ENCODE peak calls at places on chromosomes 1 and 21, in nine cellular contexts. W is GM20000; K is fibroblast of lung; X is cardiac muscle cell; V is heart right ventricle; B is WTC11; T is BJ; F is CD8-positive, alpha-beta T cell; S is astrocyte of the spinal cord. A is an unnamed sample.

GRCh38 chr21:25582888-25583287 is 24.4 kb downstream of the MRPL39 start:
- DNase-seq in W (no peak), K (no peak), X (no peak), V (no peak), B (no peak), T (no peak), F (no peak), S (no peak), A (no peak)

GRCh38 chr1:65688848-65689247 is 103.8 kb upstream of the PDE4B start:
- DNase-seq in W (no peak), K (no peak), X (peak), V (no peak), B (no peak), T (no peak), F (no peak), S (no peak), A (no peak)

GRCh38 chr1:104195395-104195794 is 445.7 kb downstream of the AMY1C start:
- DNase-seq in W (no peak), K (no peak), X (no peak), V (no peak), B (no peak), T (no peak), F (no peak), S (no peak), A (no peak)

GRCh38 chr1:189986521-189986920 is 491.1 kb downstream of the BRINP3 start:
- DNase-seq in W (no peak), K (no peak), X (no peak), V (no peak), B (no peak), T (no peak), F (no peak), S (no peak), A (no peak)

GRCh38 chr1:165114022-165114888 is 242.3 kb downstream of the LMX1A start:
- DNase-seq in W (peak), K (peak), X (peak), V (no peak), B (peak), T (no peak), F (no peak), S (peak), A (no peak)

GRCh38 chr1:115118596-115118995 is 29.3 kb upstream of the TSPAN2 start:
- DNase-seq in W (no peak), K (no peak), X (no peak), V (no peak), B (no peak), T (no peak), F (no peak), S (no peak), A (no peak)

GRCh38 chr1:218565333-218565732 is 220.2 kb downstream of the TGFB2 start:
- DNase-seq in W (no peak), K (no peak), X (no peak), V (no peak), B (no peak), T (no peak), F (no peak), S (no peak), A (no peak)

GRCh38 chr1:156795787-156796186 is 20.9 kb downstream of the SH2D2A start:
- DNase-seq in W (no peak), K (no peak), X (no peak), V (no peak), B (no peak), T (no peak), F (no peak), S (peak), A (no peak)

GRCh38 chr1:94926365-94926914 is 470 bp downstream of the CNN3 start:
- DNase-seq in W (peak), K (peak), X (peak), V (peak), B (peak), T (no peak), F (no peak), S (peak), A (peak)

GRCh38 chr1:27342778-27343638 is 1.2 kb downstream of the SYTL1 start:
- DNase-seq in W (peak), K (no peak), X (peak), V (no peak), B (peak), T (no peak), F (peak), S (no peak), A (no peak)

DNA sequence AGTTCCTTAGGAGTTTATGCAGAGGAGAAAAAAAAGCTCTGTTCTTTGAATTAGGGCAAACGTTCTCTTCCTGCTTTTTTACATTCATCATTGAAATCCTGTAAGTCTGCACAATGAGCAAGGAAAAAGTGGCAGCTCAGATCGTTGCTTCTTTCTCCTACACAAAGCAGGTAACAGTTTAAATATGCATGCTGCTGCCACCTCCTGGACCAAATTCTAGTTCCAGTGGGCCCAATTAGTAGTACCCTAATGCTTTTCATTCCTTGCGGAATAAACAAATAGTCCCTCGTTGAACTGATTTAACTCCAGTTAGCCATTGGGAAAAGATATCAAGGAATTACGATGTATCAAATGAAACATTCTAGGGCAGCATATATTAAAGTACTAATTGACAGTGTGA is 20.1 kb downstream of the YTHDF2 start:
- DNase-seq in W (no peak), K (no peak), X (no peak), V (no peak), B (no peak), T (no peak), F (no peak), S (no peak), A (no peak)
- TF ChIP-seq CTCF in W (no peak), K (no peak), X (no peak), V (no peak), B (no peak), T (peak), F (peak), S (peak), A (peak)

DNA sequence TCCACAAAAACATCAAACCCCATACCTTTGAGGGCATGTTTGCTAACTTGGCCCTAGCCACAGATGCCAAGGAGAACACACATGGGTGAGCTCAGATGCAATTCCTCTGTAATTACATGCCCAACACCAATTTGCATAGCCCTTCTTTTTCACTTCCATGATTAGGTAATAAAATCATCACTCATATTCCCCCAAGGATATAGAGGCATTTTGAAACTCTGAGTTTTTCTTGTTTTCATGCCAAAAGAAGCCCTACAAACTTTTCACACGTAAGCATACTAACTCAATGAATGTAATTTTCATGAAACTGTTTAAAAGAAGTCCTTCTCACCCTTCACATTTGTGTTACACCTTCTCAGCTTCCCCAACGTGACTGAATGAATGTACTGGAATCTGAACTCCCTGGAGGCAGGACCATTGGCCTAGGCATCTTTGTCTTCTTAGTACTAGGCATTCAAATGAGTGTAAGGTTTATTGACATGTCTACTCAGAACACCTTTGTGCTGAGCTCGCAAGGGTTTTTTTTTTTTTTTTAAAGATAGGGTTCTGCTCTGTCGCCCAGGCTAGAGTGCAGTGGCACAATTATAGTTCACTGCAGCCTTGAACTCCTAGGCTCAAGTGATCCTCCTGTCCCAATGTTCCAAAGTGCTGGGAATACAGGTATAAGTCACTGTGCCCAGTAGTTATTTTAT is 31.0 kb downstream of the FBXO42 start:
- DNase-seq in W (no peak), K (no peak), X (no peak), V (no peak), B (no peak), T (no peak), F (no peak), S (no peak), A (no peak)
- TF ChIP-seq CTCF in W (no peak), K (no peak), X (no peak), V (no peak), B (no peak), T (no peak), F (no peak), S (no peak), A (no peak)

GRCh38 chr1:159058751-159059150 is 17.8 kb downstream of the AIM2 start:
- DNase-seq in W (no peak), K (no peak), X (no peak), V (no peak), B (no peak), T (no peak), F (no peak), S (no peak), A (no peak)

GRCh38 chr1:159054427-159054826 is 22.1 kb downstream of the AIM2 start:
- DNase-seq in W (no peak), K (no peak), X (no peak), V (no peak), B (no peak), T (no peak), F (no peak), S (peak), A (no peak)

GRCh38 chr1:159055181-159055621 is 21.4 kb downstream of the AIM2 start:
- DNase-seq in W (no peak), K (no peak), X (no peak), V (no peak), B (no peak), T (no peak), F (no peak), S (no peak), A (no peak)

GRCh38 chr1:159051436-159051835 is 25.1 kb downstream of the AIM2 start:
- DNase-seq in W (no peak), K (no peak), X (no peak), V (no peak), B (no peak), T (no peak), F (no peak), S (no peak), A (no peak)

DNA sequence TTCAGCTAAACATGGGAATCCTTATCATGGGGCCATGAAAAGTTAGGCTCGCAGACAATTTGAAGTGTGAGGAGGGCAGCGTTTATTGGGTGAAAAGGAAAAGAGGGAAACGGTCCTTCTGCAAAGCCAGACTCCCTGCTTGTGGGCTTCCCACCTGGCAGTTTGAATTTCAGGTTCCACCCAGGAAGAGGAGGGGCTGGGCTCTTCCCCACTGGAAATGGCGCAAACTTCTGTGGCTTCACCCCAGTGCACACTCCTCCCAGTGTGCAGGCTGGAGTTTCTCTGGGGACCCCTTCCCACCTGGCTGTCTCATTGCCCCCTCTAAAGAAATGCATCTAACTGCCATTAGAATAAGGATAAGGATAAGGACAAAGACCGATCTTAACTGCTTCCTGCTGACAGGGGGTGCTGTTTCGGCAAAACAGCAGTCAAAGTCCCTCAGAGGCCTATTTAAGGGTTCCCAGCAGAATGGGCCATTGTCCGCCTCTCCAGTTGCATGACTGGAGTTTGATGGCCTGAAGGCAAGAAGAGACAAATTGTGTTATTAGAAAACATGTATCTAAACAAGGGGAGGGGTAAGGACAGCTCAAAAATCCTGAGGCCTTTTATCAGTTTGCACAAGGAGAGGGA is 20.4 kb downstream of the AIM2 start:
- DNase-seq in W (no peak), K (no peak), X (no peak), V (no peak), B (peak), T (no peak), F (no peak), S (no peak), A (no peak)
- TF ChIP-seq CTCF in W (no peak), K (no peak), X (no peak), V (no peak), B (peak), T (peak), F (no peak), S (no peak), A (no peak)

GRCh38 chr1:154326546-154327465 is 1.5 kb downstream of the ATP8B2 start:
- DNase-seq in W (no peak), K (peak), X (no peak), V (peak), B (no peak), T (peak), F (no peak), S (peak), A (no peak)

GRCh38 chr1:154324669-154325582 is at the start of gene ATP8B2:
- DNase-seq in W (peak), K (peak), X (peak), V (peak), B (peak), T (no peak), F (peak), S (peak), A (peak)

GRCh38 chr1:154324241-154324640 is 1.1 kb upstream of the ATP8B2 start:
- DNase-seq in W (no peak), K (no peak), X (no peak), V (no peak), B (no peak), T (no peak), F (no peak), S (no peak), A (no peak)

GRCh38 chr1:154327466-154328317 is 2.4 kb downstream of the ATP8B2 start:
- DNase-seq in W (peak), K (no peak), X (no peak), V (no peak), B (no peak), T (no peak), F (no peak), S (no peak), A (no peak)

DNA sequence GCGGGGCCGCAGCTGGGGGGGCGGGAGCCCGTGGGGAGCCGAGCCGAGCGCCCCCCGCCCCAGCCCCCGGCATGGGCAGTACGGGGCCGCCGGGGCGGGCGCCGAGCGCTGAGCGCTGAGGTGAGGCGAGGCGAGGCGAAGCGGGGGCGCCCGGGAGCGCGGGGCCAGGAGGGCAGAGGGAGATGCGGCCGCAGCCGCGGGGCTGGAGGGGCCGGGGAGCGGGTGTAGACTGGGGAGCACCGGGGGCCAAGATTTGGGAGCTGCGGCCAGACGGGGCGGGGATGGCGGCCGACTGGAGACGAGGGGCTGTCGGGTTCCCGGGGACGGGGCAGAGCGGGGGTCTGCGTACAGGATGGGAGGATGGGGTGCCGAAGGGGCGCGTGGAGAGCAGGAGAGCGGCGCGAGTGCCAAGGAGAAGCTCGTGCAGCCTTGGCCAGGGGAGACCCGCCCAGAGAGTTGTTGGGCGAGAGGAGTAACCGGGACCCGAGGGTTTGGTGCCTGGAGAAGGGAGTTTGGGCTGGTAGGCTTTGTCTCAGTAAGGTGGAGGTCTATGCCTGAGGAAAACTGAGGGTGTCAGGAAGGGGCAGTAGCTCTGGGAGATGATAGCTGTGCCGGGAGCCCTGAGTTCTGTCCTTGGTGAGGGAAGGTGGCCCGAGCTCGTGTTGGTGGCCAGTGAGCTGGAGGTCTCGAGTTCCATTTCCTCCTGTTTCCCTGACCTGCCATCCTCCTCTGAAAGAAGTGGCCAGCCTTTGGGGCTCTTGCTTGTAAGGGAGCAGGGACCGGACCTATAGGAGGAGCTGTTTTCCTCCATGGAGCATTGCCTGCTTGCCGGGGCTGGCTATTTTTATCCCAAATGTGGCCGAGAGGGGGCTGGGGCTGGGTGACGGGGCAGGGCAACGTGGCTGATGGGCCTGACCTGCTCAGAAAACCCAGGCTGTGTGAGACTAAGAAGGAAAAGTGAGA is 539 bp downstream of the ATP8B2 start:
- DNase-seq in W (peak), K (peak), X (peak), V (peak), B (peak), T (peak), F (no peak), S (peak), A (peak)
- TF ChIP-seq CTCF in W (no peak), K (peak), X (peak), V (peak), B (peak), T (peak), F (peak), S (peak), A (peak)

GRCh38 chr1:200530551-200531261 is 89.8 kb downstream of the KIF14 start:
- DNase-seq in W (no peak), K (no peak), X (no peak), V (no peak), B (no peak), T (no peak), F (peak), S (no peak), A (no peak)

GRCh38 chr1:200540281-200540680 is 80.3 kb downstream of the KIF14 start:
- DNase-seq in W (no peak), K (no peak), X (no peak), V (no peak), B (no peak), T (no peak), F (no peak), S (no peak), A (peak)

GRCh38 chr1:200535605-200536004 is 84.9 kb downstream of the KIF14 start:
- DNase-seq in W (peak), K (peak), X (no peak), V (no peak), B (peak), T (no peak), F (no peak), S (no peak), A (no peak)
- TF ChIP-seq CTCF in W (no peak), K (no peak), X (no peak), V (no peak), B (no peak), T (no peak), F (no peak), S (peak), A (no peak)

GRCh38 chr1:241411776-241412338 is 54.9 kb upstream of the RGS7 start:
- DNase-seq in W (no peak), K (no peak), X (no peak), V (no peak), B (no peak), T (peak), F (no peak), S (peak), A (no peak)

GRCh38 chr1:241412646-241413045 is 55.6 kb upstream of the RGS7 start:
- DNase-seq in W (no peak), K (no peak), X (no peak), V (no peak), B (no peak), T (no peak), F (no peak), S (no peak), A (no peak)

GRCh38 chr1:241411056-241411775 is 54.2 kb upstream of the RGS7 start:
- DNase-seq in W (no peak), K (peak), X (no peak), V (no peak), B (no peak), T (peak), F (no peak), S (peak), A (no peak)

GRCh38 chr1:241406421-241406820 is 49.4 kb upstream of the RGS7 start:
- DNase-seq in W (no peak), K (no peak), X (no peak), V (no peak), B (no peak), T (no peak), F (no peak), S (no peak), A (no peak)

GRCh38 chr1:241408170-241408569 is 51.2 kb upstream of the RGS7 start:
- DNase-seq in W (no peak), K (peak), X (no peak), V (no peak), B (no peak), T (no peak), F (no peak), S (peak), A (no peak)
- TF ChIP-seq CTCF in W (no peak), K (no peak), X (no peak), V (no peak), B (no peak), T (no peak), F (no peak), S (peak), A (peak)

DNA sequence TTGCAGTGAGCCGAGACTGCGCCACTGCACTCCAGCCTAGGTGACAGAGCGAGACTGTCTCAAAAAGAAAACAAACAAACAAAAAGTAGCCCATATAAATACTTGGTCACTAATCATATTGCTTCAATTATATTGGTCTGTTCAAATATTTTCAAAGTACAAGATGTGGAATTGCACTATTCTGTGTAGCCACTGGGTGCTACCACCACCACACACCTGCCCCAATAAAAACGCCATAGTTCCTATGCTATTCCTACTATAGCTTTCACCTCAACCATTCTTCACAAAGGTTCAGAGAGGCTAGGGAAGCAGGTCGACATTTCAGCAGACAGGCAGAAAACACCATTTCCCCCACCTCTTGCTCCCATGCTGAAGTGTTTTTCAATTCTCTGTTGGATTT is 16.7 kb downstream of the NDC1 start:
- DNase-seq in W (no peak), K (no peak), X (no peak), V (no peak), B (no peak), T (no peak), F (no peak), S (no peak), A (no peak)
- TF ChIP-seq CTCF in W (no peak), K (no peak), X (no peak), V (no peak), B (no peak), T (no peak), F (no peak), S (no peak), A (no peak)

GRCh38 chr1:100146958-100147357 is 14.0 kb downstream of the TRMT13 start:
- DNase-seq in W (no peak), K (no peak), X (no peak), V (no peak), B (no peak), T (no peak), F (no peak), S (no peak), A (no peak)

GRCh38 chr1:100147875-100148274 is 14.9 kb downstream of the TRMT13 start:
- DNase-seq in W (no peak), K (no peak), X (no peak), V (no peak), B (no peak), T (no peak), F (no peak), S (no peak), A (no peak)

GRCh38 chr1:100141192-100141591 is 8.2 kb downstream of the TRMT13 start:
- DNase-seq in W (no peak), K (no peak), X (no peak), V (no peak), B (no peak), T (no peak), F (no peak), S (no peak), A (no peak)

GRCh38 chr1:100142343-100142742 is 9.4 kb downstream of the TRMT13 start:
- DNase-seq in W (no peak), K (no peak), X (no peak), V (no peak), B (no peak), T (no peak), F (no peak), S (no peak), A (no peak)

GRCh38 chr1:100145116-100145515 is 12.2 kb downstream of the TRMT13 start:
- DNase-seq in W (no peak), K (no peak), X (no peak), V (no peak), B (no peak), T (no peak), F (no peak), S (no peak), A (no peak)
- TF ChIP-seq CTCF in W (no peak), K (no peak), X (no peak), V (no peak), B (no peak), T (no peak), F (no peak), S (no peak), A (no peak)

A was measured in osteocyte.